ENCODE peak calls at places on chromosomes 3 and 15, in eight cellular contexts. P is left cardiac atrium; C is NCI-H1092; F is colonic mucosa; U is GM04504; H is body of pancreas; N is stimulated activated CD8-positive, alpha-beta memory T cell treated with anti-CD3 and anti-CD28 coated beads, Interleukin-12 subunit alpha, Interleukin-12 subunit beta, amount 100 ng/mL, for 1 hour; X is brain microvascular endothelial cell. M is an unnamed sample.

GRCh38 chr3:53194218-53195065 is 33.4 kb downstream of the PRKCD start:
- DNase-seq in H (peak), N (no peak), C (no peak), P (peak), X (peak), F (no peak), U (peak), M (no peak)

GRCh38 chr15:78072080-78072892 is 5.2 kb downstream of the TBC1D2B start:
- DNase-seq in X (peak), H (peak), P (no peak), C (no peak), N (no peak), F (peak), U (peak), M (peak)

GRCh38 chr3:49035278-49035677 is 6.1 kb upstream of the IMPDH2 start:
- DNase-seq in P (no peak), F (no peak), N (no peak), H (no peak), X (no peak), C (no peak), U (no peak), M (no peak)

GRCh38 chr3:158821847-158822246 is 20.0 kb downstream of the MFSD1 start:
- DNase-seq in F (no peak), C (no peak), P (no peak), X (no peak), N (no peak), U (no peak), H (no peak), M (no peak)

GRCh38 chr3:12454808-12455121 is 29.5 kb upstream of the TSEN2 start:
- DNase-seq in C (no peak), H (no peak), F (no peak), N (no peak), P (no peak), U (no peak), X (peak), M (no peak)

GRCh38 chr15:35043380-35044095 is 41.6 kb downstream of the NANOGP8 start:
- DNase-seq in P (no peak), X (no peak), H (no peak), U (no peak), F (no peak), N (no peak), C (no peak), M (no peak)

GRCh38 chr15:74427607-74428441 is 5.9 kb downstream of the SEMA7A start:
- DNase-seq in U (no peak), N (no peak), H (no peak), C (no peak), P (no peak), X (no peak), F (no peak), M (no peak)

GRCh38 chr15:56356616-56357015 is 8.6 kb upstream of the TEX9 start:
- DNase-seq in H (no peak), N (no peak), U (peak), P (no peak), F (no peak), X (peak), C (no peak), M (no peak)

GRCh38 chr15:52186651-52187486 is 4.3 kb downstream of the GNB5 start:
- DNase-seq in U (no peak), C (no peak), P (no peak), F (no peak), H (peak), N (no peak), X (no peak), M (no peak)

GRCh38 chr3:125287248-125287647 is 74.7 kb upstream of the SLC12A8 start:
- DNase-seq in C (no peak), P (no peak), N (no peak), U (no peak), H (no peak), X (no peak), F (no peak), M (no peak)

GRCh38 chr3:169362261-169362660 is 301.3 kb downstream of the MECOM start:
- DNase-seq in H (peak), C (no peak), N (no peak), U (no peak), X (no peak), F (peak), P (peak), M (peak)

GRCh38 chr3:149386299-149386606 is 8.8 kb upstream of the TM4SF1 start:
- DNase-seq in F (no peak), U (no peak), C (no peak), N (no peak), H (no peak), X (no peak), P (no peak), M (no peak)

GRCh38 chr15:91916051-91916450 is 62.5 kb downstream of the SLCO3A1 start:
- DNase-seq in U (no peak), C (no peak), X (no peak), F (no peak), P (no peak), N (no peak), H (no peak), M (no peak)

GRCh38 chr3:8972614-8973013 is 9.3 kb upstream of the RAD18 start:
- DNase-seq in N (no peak), P (no peak), F (no peak), H (no peak), U (no peak), X (peak), C (no peak), M (peak)

GRCh38 chr15:68700395-68701123 is 120.1 kb downstream of the ANP32A start:
- DNase-seq in C (peak), H (no peak), U (peak), X (peak), F (peak), N (no peak), P (peak), M (no peak)

GRCh38 chr15:29533667-29534066 is 264.0 kb upstream of the NSMCE3 start:
- DNase-seq in N (no peak), H (no peak), X (no peak), P (no peak), U (no peak), C (no peak), F (no peak), M (no peak)

GRCh38 chr3:150114273-150114672 is 143.6 kb upstream of the PFN2 start:
- DNase-seq in N (no peak), X (no peak), U (no peak), H (no peak), C (no peak), F (no peak), P (no peak), M (no peak)

GRCh38 chr3:184785856-184786255 is 26.1 kb upstream of the VPS8 start:
- DNase-seq in P (no peak), N (no peak), C (no peak), F (no peak), H (no peak), X (no peak), U (no peak), M (no peak)

GRCh38 chr15:94164202-94164807 is 67.1 kb upstream of the MCTP2 start:
- DNase-seq in F (peak), U (peak), H (peak), X (peak), N (peak), P (peak), C (peak), M (peak)

GRCh38 chr15:83358972-83359564 is 74.6 kb upstream of the BNC1 start:
- DNase-seq in F (no peak), X (no peak), P (no peak), H (no peak), N (no peak), C (no peak), U (no peak), M (no peak)

GRCh38 chr3:24047513-24047912 is 102.4 kb downstream of the NR1D2 start:
- DNase-seq in U (no peak), X (no peak), H (no peak), P (no peak), C (no peak), N (no peak), F (no peak), M (no peak)

GRCh38 chr3:43214616-43215015 is 71.7 kb upstream of the SNRK start:
- DNase-seq in F (no peak), N (no peak), H (no peak), P (no peak), X (peak), U (no peak), C (no peak), M (peak)

GRCh38 chr15:74613953-74614743 is 1.5 kb upstream of the CLK3 start:
- DNase-seq in C (no peak), P (no peak), N (no peak), U (no peak), X (no peak), F (no peak), H (no peak), M (no peak)

GRCh38 chr3:177977381-177978158 is 558.7 kb upstream of the KCNMB2 start:
- DNase-seq in U (no peak), X (peak), C (no peak), F (no peak), N (no peak), H (no peak), P (no peak), M (no peak)

GRCh38 chr3:4581452-4581851 is 88.3 kb downstream of the ITPR1 start:
- DNase-seq in H (no peak), P (no peak), N (no peak), C (no peak), X (no peak), U (no peak), F (no peak), M (no peak)

GRCh38 chr15:77507911-77508310 is 87.2 kb downstream of the HMG20A start:
- DNase-seq in N (no peak), X (no peak), P (peak), U (no peak), H (peak), C (no peak), F (no peak), M (peak)